ENCODE peak calls at places on chromosomes 6 and 20, in eight cellular contexts. One of them, this sample, is unnamed.
A peak's percentile ranks its signal among the peaks of the same experiment; 100 is the strongest.

GRCh38 chr20:37980876-37981275 is 52.4 kb downstream of the TTI1 start:
- DNase-seq in neural crest cell: no peak
- DNase-seq in CD4-positive, alpha-beta T cell: no peak
- DNase-seq in AG04450: no peak
- DNase-seq in mesothelial cell of epicardium: no peak
- DNase-seq in cardiac fibroblast: no peak
- DNase-seq in HFF-Myc: no peak
- DNase-seq in endothelial cell: no peak
- DNase-seq in this sample: no peak

GRCh38 chr20:14955396-14955795 is 618.0 kb upstream of the FLRT3 start:
- DNase-seq in neural crest cell: no peak
- DNase-seq in CD4-positive, alpha-beta T cell: no peak
- DNase-seq in AG04450: no peak
- DNase-seq in mesothelial cell of epicardium: no peak
- DNase-seq in cardiac fibroblast: no peak
- DNase-seq in HFF-Myc: no peak
- DNase-seq in endothelial cell: no peak
- DNase-seq in this sample: no peak

GRCh38 chr20:63708301-63709148 is 686 bp downstream of the ZGPAT start:
- DNase-seq in neural crest cell: no peak
- DNase-seq in CD4-positive, alpha-beta T cell: no peak
- DNase-seq in AG04450: no peak
- DNase-seq in mesothelial cell of epicardium: no peak
- DNase-seq in cardiac fibroblast: no peak
- DNase-seq in HFF-Myc: no peak
- DNase-seq in endothelial cell: peak; percentile 26
- DNase-seq in this sample: no peak

GRCh38 chr6:6678811-6679210 is 90.3 kb downstream of the LY86 start:
- DNase-seq in neural crest cell: no peak
- DNase-seq in CD4-positive, alpha-beta T cell: no peak
- DNase-seq in AG04450: no peak
- DNase-seq in mesothelial cell of epicardium: no peak
- DNase-seq in cardiac fibroblast: no peak
- DNase-seq in HFF-Myc: no peak
- DNase-seq in endothelial cell: no peak
- DNase-seq in this sample: no peak

GRCh38 chr6:13012271-13012670 is 295.7 kb downstream of the PHACTR1 start:
- DNase-seq in neural crest cell: no peak
- DNase-seq in CD4-positive, alpha-beta T cell: no peak
- DNase-seq in AG04450: no peak
- DNase-seq in mesothelial cell of epicardium: no peak
- DNase-seq in cardiac fibroblast: no peak
- DNase-seq in HFF-Myc: no peak
- DNase-seq in endothelial cell: no peak
- DNase-seq in this sample: no peak

GRCh38 chr6:53048431-53049195 is 16.6 kb upstream of the FBXO9 start:
- DNase-seq in neural crest cell: no peak
- DNase-seq in CD4-positive, alpha-beta T cell: no peak
- DNase-seq in AG04450: no peak
- DNase-seq in mesothelial cell of epicardium: no peak
- DNase-seq in cardiac fibroblast: peak; percentile 88
- DNase-seq in HFF-Myc: peak; percentile 71
- DNase-seq in endothelial cell: no peak
- DNase-seq in this sample: no peak

GRCh38 chr20:36462440-36463211 is 78.7 kb upstream of the MYL9 start:
- DNase-seq in neural crest cell: no peak
- DNase-seq in CD4-positive, alpha-beta T cell: no peak
- DNase-seq in AG04450: no peak
- DNase-seq in mesothelial cell of epicardium: no peak
- DNase-seq in cardiac fibroblast: peak; percentile 71
- DNase-seq in HFF-Myc: no peak
- DNase-seq in endothelial cell: no peak
- DNase-seq in this sample: no peak

GRCh38 chr6:44002591-44003344 is 124.5 kb downstream of the MRPL14 start:
- DNase-seq in neural crest cell: peak; percentile 32
- DNase-seq in CD4-positive, alpha-beta T cell: peak; percentile 25
- DNase-seq in AG04450: no peak
- DNase-seq in mesothelial cell of epicardium: peak; percentile 63
- DNase-seq in cardiac fibroblast: peak; percentile 48
- DNase-seq in HFF-Myc: no peak
- DNase-seq in endothelial cell: peak; percentile 43
- DNase-seq in this sample: peak; percentile 71

GRCh38 chr20:48877299-48877698 is 44.2 kb upstream of the ARFGEF2 start:
- DNase-seq in neural crest cell: no peak
- DNase-seq in CD4-positive, alpha-beta T cell: no peak
- DNase-seq in AG04450: no peak
- DNase-seq in mesothelial cell of epicardium: no peak
- DNase-seq in cardiac fibroblast: no peak
- DNase-seq in HFF-Myc: no peak
- DNase-seq in endothelial cell: no peak
- DNase-seq in this sample: no peak

GRCh38 chr6:41334482-41335023 is 855 bp upstream of the NCR2 start:
- DNase-seq in neural crest cell: no peak
- DNase-seq in CD4-positive, alpha-beta T cell: no peak
- DNase-seq in AG04450: no peak
- DNase-seq in mesothelial cell of epicardium: no peak
- DNase-seq in cardiac fibroblast: no peak
- DNase-seq in HFF-Myc: no peak
- DNase-seq in endothelial cell: no peak
- DNase-seq in this sample: no peak

GRCh38 chr6:170388113-170388512 is 81.6 kb downstream of the FAM120B start:
- DNase-seq in neural crest cell: no peak
- DNase-seq in CD4-positive, alpha-beta T cell: no peak
- DNase-seq in AG04450: no peak
- DNase-seq in mesothelial cell of epicardium: no peak
- DNase-seq in cardiac fibroblast: peak; percentile 58
- DNase-seq in HFF-Myc: no peak
- DNase-seq in endothelial cell: no peak
- DNase-seq in this sample: no peak

GRCh38 chr6:31352497-31353368 is 4.2 kb downstream of the HLA-B start:
- DNase-seq in neural crest cell: no peak
- DNase-seq in CD4-positive, alpha-beta T cell: peak; percentile 29
- DNase-seq in AG04450: no peak
- DNase-seq in mesothelial cell of epicardium: no peak
- DNase-seq in cardiac fibroblast: no peak
- DNase-seq in HFF-Myc: no peak
- DNase-seq in endothelial cell: no peak
- DNase-seq in this sample: no peak

GRCh38 chr6:132198896-132199295 is 202.4 kb downstream of the MOXD1 start:
- DNase-seq in neural crest cell: no peak
- DNase-seq in CD4-positive, alpha-beta T cell: no peak
- DNase-seq in AG04450: peak; percentile 47
- DNase-seq in mesothelial cell of epicardium: no peak
- DNase-seq in cardiac fibroblast: no peak
- DNase-seq in HFF-Myc: no peak
- DNase-seq in endothelial cell: no peak
- DNase-seq in this sample: no peak

GRCh38 chr20:4740774-4741431 is 19.2 kb downstream of the PRND start:
- DNase-seq in neural crest cell: peak; percentile 75
- DNase-seq in CD4-positive, alpha-beta T cell: peak; percentile 62
- DNase-seq in AG04450: no peak
- DNase-seq in mesothelial cell of epicardium: peak; percentile 63
- DNase-seq in cardiac fibroblast: peak; percentile 54
- DNase-seq in HFF-Myc: no peak
- DNase-seq in endothelial cell: peak; percentile 62
- DNase-seq in this sample: peak; percentile 57

GRCh38 chr20:63633732-63634131 is 6.8 kb upstream of the GMEB2 start:
- DNase-seq in neural crest cell: no peak
- DNase-seq in CD4-positive, alpha-beta T cell: no peak
- DNase-seq in AG04450: no peak
- DNase-seq in mesothelial cell of epicardium: no peak
- DNase-seq in cardiac fibroblast: no peak
- DNase-seq in HFF-Myc: no peak
- DNase-seq in endothelial cell: no peak
- DNase-seq in this sample: no peak

GRCh38 chr6:47736083-47736700 is 37.8 kb downstream of the ADGRF4 start:
- DNase-seq in neural crest cell: no peak
- DNase-seq in CD4-positive, alpha-beta T cell: no peak
- DNase-seq in AG04450: no peak
- DNase-seq in mesothelial cell of epicardium: no peak
- DNase-seq in cardiac fibroblast: no peak
- DNase-seq in HFF-Myc: no peak
- DNase-seq in endothelial cell: no peak
- DNase-seq in this sample: no peak

GRCh38 chr6:47729457-47729856 is 31.1 kb downstream of the ADGRF4 start:
- DNase-seq in neural crest cell: no peak
- DNase-seq in CD4-positive, alpha-beta T cell: no peak
- DNase-seq in AG04450: no peak
- DNase-seq in mesothelial cell of epicardium: no peak
- DNase-seq in cardiac fibroblast: no peak
- DNase-seq in HFF-Myc: no peak
- DNase-seq in endothelial cell: no peak
- DNase-seq in this sample: no peak

GRCh38 chr6:47734826-47735481 is 36.6 kb downstream of the ADGRF4 start:
- DNase-seq in neural crest cell: no peak
- DNase-seq in CD4-positive, alpha-beta T cell: no peak
- DNase-seq in AG04450: no peak
- DNase-seq in mesothelial cell of epicardium: no peak
- DNase-seq in cardiac fibroblast: no peak
- DNase-seq in HFF-Myc: no peak
- DNase-seq in endothelial cell: no peak
- DNase-seq in this sample: no peak

GRCh38 chr6:47737406-47737805 is 39.0 kb downstream of the ADGRF4 start:
- DNase-seq in neural crest cell: no peak
- DNase-seq in CD4-positive, alpha-beta T cell: no peak
- DNase-seq in AG04450: no peak
- DNase-seq in mesothelial cell of epicardium: no peak
- DNase-seq in cardiac fibroblast: peak; percentile 39
- DNase-seq in HFF-Myc: no peak
- DNase-seq in endothelial cell: no peak
- DNase-seq in this sample: no peak

DNA sequence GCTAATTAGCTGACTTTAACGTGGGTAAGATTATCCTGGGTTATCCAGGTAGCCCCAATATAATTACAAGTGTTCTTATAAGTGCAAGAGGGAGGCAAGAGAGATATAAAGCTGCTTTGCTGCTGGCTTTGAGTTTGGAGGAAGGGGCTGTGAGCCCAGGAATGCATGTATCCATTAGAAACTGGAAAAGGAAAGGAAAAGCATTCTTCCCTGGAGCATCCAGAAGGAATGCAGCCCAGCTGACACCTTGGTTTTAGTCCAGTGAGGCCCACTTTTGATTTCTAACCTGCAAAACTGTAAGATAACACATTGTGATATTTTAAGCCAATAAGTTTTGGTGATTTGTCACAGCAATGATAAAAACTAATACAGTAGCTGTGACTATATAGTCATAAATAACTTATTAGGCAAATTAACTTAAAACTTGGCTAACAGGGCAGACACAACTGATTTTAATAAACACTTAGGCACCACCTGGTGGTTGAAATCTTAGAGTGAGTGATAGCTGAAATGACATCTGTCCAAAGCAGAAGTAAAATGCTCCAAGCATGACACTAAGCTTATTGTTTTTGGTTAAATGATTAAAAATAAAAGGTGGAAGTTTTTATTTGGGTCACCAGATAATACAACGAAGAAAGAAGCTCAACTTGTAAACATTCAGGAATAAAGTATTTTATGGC is 35.6 kb downstream of the ADGRF4 start:
- DNase-seq in neural crest cell: no peak
- DNase-seq in CD4-positive, alpha-beta T cell: no peak
- DNase-seq in AG04450: no peak
- DNase-seq in mesothelial cell of epicardium: no peak
- DNase-seq in cardiac fibroblast: no peak
- DNase-seq in HFF-Myc: no peak
- DNase-seq in endothelial cell: no peak
- DNase-seq in this sample: no peak
- TF ChIP-seq CTCF in neural crest cell: peak; percentile 67
- TF ChIP-seq CTCF in CD4-positive, alpha-beta T cell: no peak
- TF ChIP-seq CTCF in AG04450: peak; percentile 18
- TF ChIP-seq CTCF in mesothelial cell of epicardium: no peak
- TF ChIP-seq CTCF in cardiac fibroblast: peak; percentile 17
- TF ChIP-seq CTCF in HFF-Myc: no peak
- TF ChIP-seq CTCF in endothelial cell: peak; percentile 34
- TF ChIP-seq CTCF in this sample: peak; percentile 46

DNA sequence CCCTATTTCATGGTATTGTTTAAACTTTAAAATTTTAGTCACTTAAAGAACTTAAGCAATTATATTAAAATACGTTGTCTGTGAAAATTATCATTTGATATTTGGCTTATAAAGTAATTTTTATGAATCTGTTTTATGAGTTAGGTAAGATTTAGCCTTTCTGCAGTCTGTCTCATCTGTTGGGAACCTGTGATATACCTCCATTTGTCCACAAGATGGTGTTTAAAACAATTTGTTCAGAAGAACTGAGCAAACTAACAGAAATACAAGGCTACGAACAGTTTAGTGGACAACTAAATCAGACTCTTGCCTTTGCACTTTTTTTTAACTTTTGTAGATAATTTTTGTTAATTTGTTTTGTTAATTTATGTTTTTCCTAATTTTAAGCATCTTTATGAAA is 92.4 kb downstream of the COL9A1 start:
- DNase-seq in neural crest cell: no peak
- DNase-seq in CD4-positive, alpha-beta T cell: no peak
- DNase-seq in AG04450: no peak
- DNase-seq in mesothelial cell of epicardium: no peak
- DNase-seq in cardiac fibroblast: no peak
- DNase-seq in HFF-Myc: no peak
- DNase-seq in endothelial cell: no peak
- DNase-seq in this sample: no peak
- TF ChIP-seq CTCF in neural crest cell: peak; percentile 60
- TF ChIP-seq CTCF in CD4-positive, alpha-beta T cell: no peak
- TF ChIP-seq CTCF in AG04450: peak; percentile 35
- TF ChIP-seq CTCF in mesothelial cell of epicardium: peak; percentile 41
- TF ChIP-seq CTCF in cardiac fibroblast: peak; percentile 21
- TF ChIP-seq CTCF in HFF-Myc: no peak
- TF ChIP-seq CTCF in endothelial cell: no peak
- TF ChIP-seq CTCF in this sample: peak; percentile 60

GRCh38 chr6:97078791-97079190 is 154.3 kb downstream of the KLHL32 start:
- DNase-seq in neural crest cell: no peak
- DNase-seq in CD4-positive, alpha-beta T cell: no peak
- DNase-seq in AG04450: no peak
- DNase-seq in mesothelial cell of epicardium: no peak
- DNase-seq in cardiac fibroblast: no peak
- DNase-seq in HFF-Myc: no peak
- DNase-seq in endothelial cell: no peak
- DNase-seq in this sample: no peak

GRCh38 chr6:97074785-97075184 is 150.3 kb downstream of the KLHL32 start:
- DNase-seq in neural crest cell: no peak
- DNase-seq in CD4-positive, alpha-beta T cell: no peak
- DNase-seq in AG04450: no peak
- DNase-seq in mesothelial cell of epicardium: no peak
- DNase-seq in cardiac fibroblast: no peak
- DNase-seq in HFF-Myc: no peak
- DNase-seq in endothelial cell: no peak
- DNase-seq in this sample: no peak

GRCh38 chr6:97081010-97081573 is 156.6 kb downstream of the KLHL32 start:
- DNase-seq in neural crest cell: no peak
- DNase-seq in CD4-positive, alpha-beta T cell: no peak
- DNase-seq in AG04450: no peak
- DNase-seq in mesothelial cell of epicardium: no peak
- DNase-seq in cardiac fibroblast: no peak
- DNase-seq in HFF-Myc: no peak
- DNase-seq in endothelial cell: no peak
- DNase-seq in this sample: no peak

GRCh38 chr6:97077380-97077779 is 152.9 kb downstream of the KLHL32 start:
- DNase-seq in neural crest cell: no peak
- DNase-seq in CD4-positive, alpha-beta T cell: no peak
- DNase-seq in AG04450: no peak
- DNase-seq in mesothelial cell of epicardium: no peak
- DNase-seq in cardiac fibroblast: peak; percentile 4
- DNase-seq in HFF-Myc: no peak
- DNase-seq in endothelial cell: no peak
- DNase-seq in this sample: no peak
- TF ChIP-seq CTCF in neural crest cell: peak; percentile 27
- TF ChIP-seq CTCF in CD4-positive, alpha-beta T cell: no peak
- TF ChIP-seq CTCF in AG04450: no peak
- TF ChIP-seq CTCF in mesothelial cell of epicardium: no peak
- TF ChIP-seq CTCF in cardiac fibroblast: no peak
- TF ChIP-seq CTCF in HFF-Myc: no peak
- TF ChIP-seq CTCF in endothelial cell: no peak
- TF ChIP-seq CTCF in this sample: no peak

GRCh38 chr6:10381133-10381829 is 33.6 kb downstream of the TFAP2A start:
- DNase-seq in neural crest cell: no peak
- DNase-seq in CD4-positive, alpha-beta T cell: no peak
- DNase-seq in AG04450: no peak
- DNase-seq in mesothelial cell of epicardium: no peak
- DNase-seq in cardiac fibroblast: no peak
- DNase-seq in HFF-Myc: no peak
- DNase-seq in endothelial cell: no peak
- DNase-seq in this sample: no peak
- TF ChIP-seq CTCF in neural crest cell: peak; percentile 35
- TF ChIP-seq CTCF in CD4-positive, alpha-beta T cell: no peak
- TF ChIP-seq CTCF in AG04450: peak; percentile 5
- TF ChIP-seq CTCF in mesothelial cell of epicardium: no peak
- TF ChIP-seq CTCF in cardiac fibroblast: no peak
- TF ChIP-seq CTCF in HFF-Myc: peak; percentile 25
- TF ChIP-seq CTCF in endothelial cell: no peak
- TF ChIP-seq CTCF in this sample: peak; percentile 41